ENCODE peak calls at places on chromosomes 6 and 20, in ten cellular contexts. One of them, this sample, is unnamed.

GRCh38 chr20:51206032-51206662 is 183.2 kb upstream of the KCNG1 start:
- DNase-seq in endothelial cell of umbilical vein: no peak
- DNase-seq in astrocyte of the spinal cord: no peak
- DNase-seq in fibroblast of the aortic adventitia: no peak
- DNase-seq in astrocyte: no peak
- DNase-seq in transverse colon: no peak
- DNase-seq in BJ: no peak
- DNase-seq in uterus: no peak
- DNase-seq in neural progenitor cell: no peak
- DNase-seq in lower lobe of right lung: no peak
- DNase-seq in this sample: no peak

GRCh38 chr20:59063358-59064213 is 21.0 kb upstream of the PRELID3B start:
- DNase-seq in endothelial cell of umbilical vein: peak
- DNase-seq in astrocyte of the spinal cord: peak
- DNase-seq in fibroblast of the aortic adventitia: peak
- DNase-seq in astrocyte: peak
- DNase-seq in transverse colon: no peak
- DNase-seq in BJ: no peak
- DNase-seq in uterus: peak
- DNase-seq in neural progenitor cell: peak
- DNase-seq in lower lobe of right lung: no peak
- DNase-seq in this sample: peak

GRCh38 chr20:59824711-59825562 is 108.5 kb downstream of the SYCP2 start:
- DNase-seq in endothelial cell of umbilical vein: no peak
- DNase-seq in astrocyte of the spinal cord: no peak
- DNase-seq in fibroblast of the aortic adventitia: no peak
- DNase-seq in astrocyte: no peak
- DNase-seq in transverse colon: no peak
- DNase-seq in BJ: no peak
- DNase-seq in uterus: no peak
- DNase-seq in neural progenitor cell: no peak
- DNase-seq in lower lobe of right lung: no peak
- DNase-seq in this sample: no peak

GRCh38 chr6:166778776-166779175 is 151.7 kb upstream of the RPS6KA2 start:
- DNase-seq in endothelial cell of umbilical vein: no peak
- DNase-seq in astrocyte of the spinal cord: no peak
- DNase-seq in fibroblast of the aortic adventitia: no peak
- DNase-seq in astrocyte: no peak
- DNase-seq in transverse colon: no peak
- DNase-seq in BJ: no peak
- DNase-seq in uterus: no peak
- DNase-seq in neural progenitor cell: no peak
- DNase-seq in lower lobe of right lung: no peak
- DNase-seq in this sample: no peak

GRCh38 chr6:38589367-38589720 is 50.4 kb downstream of the BTBD9 start:
- DNase-seq in endothelial cell of umbilical vein: no peak
- DNase-seq in astrocyte of the spinal cord: no peak
- DNase-seq in fibroblast of the aortic adventitia: no peak
- DNase-seq in astrocyte: no peak
- DNase-seq in transverse colon: no peak
- DNase-seq in BJ: no peak
- DNase-seq in uterus: no peak
- DNase-seq in neural progenitor cell: no peak
- DNase-seq in lower lobe of right lung: no peak
- DNase-seq in this sample: no peak

GRCh38 chr6:37654727-37655500 is 42.8 kb downstream of the MDGA1 start:
- DNase-seq in endothelial cell of umbilical vein: no peak
- DNase-seq in astrocyte of the spinal cord: no peak
- DNase-seq in fibroblast of the aortic adventitia: no peak
- DNase-seq in astrocyte: no peak
- DNase-seq in transverse colon: no peak
- DNase-seq in BJ: no peak
- DNase-seq in uterus: no peak
- DNase-seq in neural progenitor cell: no peak
- DNase-seq in lower lobe of right lung: no peak
- DNase-seq in this sample: no peak

GRCh38 chr20:31572042-31572700 is 32.9 kb upstream of the ID1 start:
- DNase-seq in endothelial cell of umbilical vein: no peak
- DNase-seq in astrocyte of the spinal cord: no peak
- DNase-seq in fibroblast of the aortic adventitia: no peak
- DNase-seq in astrocyte: no peak
- DNase-seq in transverse colon: no peak
- DNase-seq in BJ: no peak
- DNase-seq in uterus: no peak
- DNase-seq in neural progenitor cell: no peak
- DNase-seq in lower lobe of right lung: no peak
- DNase-seq in this sample: no peak

GRCh38 chr20:54207743-54208491 is at the start of gene PFDN4:
- DNase-seq in endothelial cell of umbilical vein: peak
- DNase-seq in astrocyte of the spinal cord: peak
- DNase-seq in fibroblast of the aortic adventitia: peak
- DNase-seq in astrocyte: peak
- DNase-seq in transverse colon: peak
- DNase-seq in BJ: no peak
- DNase-seq in uterus: peak
- DNase-seq in neural progenitor cell: peak
- DNase-seq in lower lobe of right lung: peak
- DNase-seq in this sample: peak

GRCh38 chr6:106525111-106525884 is 104.0 kb downstream of the RTN4IP1 start:
- DNase-seq in endothelial cell of umbilical vein: peak
- DNase-seq in astrocyte of the spinal cord: no peak
- DNase-seq in fibroblast of the aortic adventitia: no peak
- DNase-seq in astrocyte: no peak
- DNase-seq in transverse colon: no peak
- DNase-seq in BJ: no peak
- DNase-seq in uterus: no peak
- DNase-seq in neural progenitor cell: no peak
- DNase-seq in lower lobe of right lung: no peak
- DNase-seq in this sample: no peak

GRCh38 chr20:13995841-13996240 is 525 bp downstream of the MACROD2 start:
- DNase-seq in endothelial cell of umbilical vein: peak
- DNase-seq in astrocyte of the spinal cord: peak
- DNase-seq in fibroblast of the aortic adventitia: no peak
- DNase-seq in astrocyte: no peak
- DNase-seq in transverse colon: peak
- DNase-seq in BJ: no peak
- DNase-seq in uterus: peak
- DNase-seq in neural progenitor cell: peak
- DNase-seq in lower lobe of right lung: peak
- DNase-seq in this sample: no peak

GRCh38 chr20:64164123-64164836 is at the start of gene MYT1:
- DNase-seq in endothelial cell of umbilical vein: no peak
- DNase-seq in astrocyte of the spinal cord: no peak
- DNase-seq in fibroblast of the aortic adventitia: no peak
- DNase-seq in astrocyte: no peak
- DNase-seq in transverse colon: no peak
- DNase-seq in BJ: no peak
- DNase-seq in uterus: no peak
- DNase-seq in neural progenitor cell: no peak
- DNase-seq in lower lobe of right lung: no peak
- DNase-seq in this sample: no peak

GRCh38 chr6:108873971-108874370 is 25.7 kb downstream of the ARMC2 start:
- DNase-seq in endothelial cell of umbilical vein: no peak
- DNase-seq in astrocyte of the spinal cord: no peak
- DNase-seq in fibroblast of the aortic adventitia: no peak
- DNase-seq in astrocyte: no peak
- DNase-seq in transverse colon: no peak
- DNase-seq in BJ: no peak
- DNase-seq in uterus: no peak
- DNase-seq in neural progenitor cell: no peak
- DNase-seq in lower lobe of right lung: no peak
- DNase-seq in this sample: no peak
- TF ChIP-seq CTCF in endothelial cell of umbilical vein: no peak
- TF ChIP-seq CTCF in astrocyte of the spinal cord: no peak
- TF ChIP-seq CTCF in fibroblast of the aortic adventitia: no peak
- TF ChIP-seq CTCF in astrocyte: no peak
- TF ChIP-seq CTCF in transverse colon: no peak
- TF ChIP-seq CTCF in BJ: no peak
- TF ChIP-seq CTCF in uterus: no peak
- TF ChIP-seq CTCF in neural progenitor cell: no peak
- TF ChIP-seq CTCF in lower lobe of right lung: no peak
- TF ChIP-seq CTCF in this sample: no peak

GRCh38 chr6:2818593-2818992 is 23.1 kb downstream of the SERPINB1 start:
- DNase-seq in endothelial cell of umbilical vein: peak
- DNase-seq in astrocyte of the spinal cord: peak
- DNase-seq in fibroblast of the aortic adventitia: peak
- DNase-seq in astrocyte: peak
- DNase-seq in transverse colon: peak
- DNase-seq in BJ: no peak
- DNase-seq in uterus: no peak
- DNase-seq in neural progenitor cell: no peak
- DNase-seq in lower lobe of right lung: no peak
- DNase-seq in this sample: peak
- H3K4me3 ChIP-seq in endothelial cell of umbilical vein: no peak
- H3K4me3 ChIP-seq in astrocyte of the spinal cord: no peak
- H3K4me3 ChIP-seq in fibroblast of the aortic adventitia: no peak
- H3K4me3 ChIP-seq in astrocyte: no peak
- H3K4me3 ChIP-seq in transverse colon: no peak
- H3K4me3 ChIP-seq in BJ: no peak
- H3K4me3 ChIP-seq in uterus: no peak
- H3K4me3 ChIP-seq in neural progenitor cell: no peak
- H3K4me3 ChIP-seq in lower lobe of right lung: no peak
- H3K4me3 ChIP-seq in this sample: no peak

DNA sequence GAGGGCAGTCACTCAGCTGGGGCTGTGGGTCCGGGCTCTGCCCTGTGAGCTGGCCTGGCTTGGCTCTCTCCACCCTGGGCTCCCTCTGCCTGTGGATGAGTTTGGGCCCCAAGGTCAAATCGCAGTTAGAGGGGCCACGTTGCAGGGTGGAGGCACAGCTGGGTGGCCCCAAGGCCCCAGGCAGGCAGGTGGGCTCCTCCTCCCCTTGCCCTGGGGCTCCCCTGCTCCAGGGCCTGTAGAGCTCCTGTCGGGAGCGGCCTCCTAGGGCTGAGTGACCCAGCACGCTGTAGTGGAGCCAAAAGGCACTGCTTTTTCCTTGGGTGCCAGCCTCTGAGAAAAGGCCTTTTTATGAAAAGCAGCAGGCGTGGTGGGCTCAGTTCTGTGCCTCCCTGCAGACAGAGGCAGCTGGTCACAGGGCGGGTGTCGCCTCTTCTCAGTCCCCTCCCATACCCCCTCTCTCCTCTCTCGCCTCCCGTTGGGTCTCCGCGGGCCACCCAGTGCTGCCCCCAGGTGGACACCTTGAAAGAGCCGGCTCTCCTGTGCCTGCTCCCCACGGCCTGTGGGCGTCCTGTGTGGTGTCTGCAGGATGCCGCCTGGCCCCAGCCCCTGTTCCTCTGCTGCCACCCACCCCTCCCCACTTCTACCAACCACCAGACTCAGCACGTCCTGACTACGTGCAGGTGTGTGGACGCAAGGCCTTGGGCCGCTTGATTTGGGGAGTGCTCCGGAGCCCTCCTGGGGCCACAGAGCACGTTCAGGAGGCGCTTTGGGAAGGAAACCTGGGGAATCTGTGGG is 13.2 kb downstream of the SS18L1 start:
- DNase-seq in endothelial cell of umbilical vein: peak
- DNase-seq in astrocyte of the spinal cord: peak
- DNase-seq in fibroblast of the aortic adventitia: peak
- DNase-seq in astrocyte: no peak
- DNase-seq in transverse colon: peak
- DNase-seq in BJ: no peak
- DNase-seq in uterus: peak
- DNase-seq in neural progenitor cell: peak
- DNase-seq in lower lobe of right lung: peak
- DNase-seq in this sample: peak
- TF ChIP-seq CTCF in endothelial cell of umbilical vein: peak
- TF ChIP-seq CTCF in astrocyte of the spinal cord: peak
- TF ChIP-seq CTCF in fibroblast of the aortic adventitia: peak
- TF ChIP-seq CTCF in astrocyte: peak
- TF ChIP-seq CTCF in transverse colon: peak
- TF ChIP-seq CTCF in BJ: peak
- TF ChIP-seq CTCF in uterus: peak
- TF ChIP-seq CTCF in neural progenitor cell: peak
- TF ChIP-seq CTCF in lower lobe of right lung: peak
- TF ChIP-seq CTCF in this sample: peak

GRCh38 chr6:132765560-132765959 is 7.9 kb upstream of the VNN2 start:
- DNase-seq in endothelial cell of umbilical vein: no peak
- DNase-seq in astrocyte of the spinal cord: no peak
- DNase-seq in fibroblast of the aortic adventitia: no peak
- DNase-seq in astrocyte: no peak
- DNase-seq in transverse colon: no peak
- DNase-seq in BJ: no peak
- DNase-seq in uterus: no peak
- DNase-seq in neural progenitor cell: no peak
- DNase-seq in lower lobe of right lung: no peak
- DNase-seq in this sample: no peak
- H3K4me3 ChIP-seq in endothelial cell of umbilical vein: no peak
- H3K4me3 ChIP-seq in astrocyte of the spinal cord: no peak
- H3K4me3 ChIP-seq in fibroblast of the aortic adventitia: no peak
- H3K4me3 ChIP-seq in astrocyte: no peak
- H3K4me3 ChIP-seq in transverse colon: no peak
- H3K4me3 ChIP-seq in BJ: no peak
- H3K4me3 ChIP-seq in uterus: no peak
- H3K4me3 ChIP-seq in neural progenitor cell: no peak
- H3K4me3 ChIP-seq in lower lobe of right lung: no peak
- H3K4me3 ChIP-seq in this sample: no peak

GRCh38 chr6:56842602-56843475 is 112.1 kb upstream of the BEND6 start:
- DNase-seq in endothelial cell of umbilical vein: peak
- DNase-seq in astrocyte of the spinal cord: peak
- DNase-seq in fibroblast of the aortic adventitia: peak
- DNase-seq in astrocyte: peak
- DNase-seq in transverse colon: peak
- DNase-seq in BJ: no peak
- DNase-seq in uterus: peak
- DNase-seq in neural progenitor cell: no peak
- DNase-seq in lower lobe of right lung: peak
- DNase-seq in this sample: peak
- TF ChIP-seq CTCF in endothelial cell of umbilical vein: no peak
- TF ChIP-seq CTCF in astrocyte of the spinal cord: no peak
- TF ChIP-seq CTCF in fibroblast of the aortic adventitia: no peak
- TF ChIP-seq CTCF in astrocyte: no peak
- TF ChIP-seq CTCF in transverse colon: no peak
- TF ChIP-seq CTCF in BJ: no peak
- TF ChIP-seq CTCF in uterus: no peak
- TF ChIP-seq CTCF in neural progenitor cell: no peak
- TF ChIP-seq CTCF in lower lobe of right lung: no peak
- TF ChIP-seq CTCF in this sample: no peak

This sample was measured in choroid plexus epithelial cell.